ENCODE peak calls at places on chromosomes 2 and 18, in four cellular contexts. Q, B, C and G are unnamed samples.

GRCh38 chr2:239152916-239153305 is 247.9 kb downstream of the HDAC4 start:
- DNase-seq in Q (no peak), B (no peak), C (no peak), G (no peak)

GRCh38 chr2:49004046-49004626 is 150.2 kb downstream of the FSHR start:
- DNase-seq in Q (no peak), B (no peak), C (no peak), G (no peak)

GRCh38 chr2:147623328-147623727 is 221.5 kb upstream of the ACVR2A start:
- DNase-seq in Q (no peak), B (no peak), C (no peak), G (no peak)

GRCh38 chr18:23706971-23707640 is 17.9 kb downstream of the LAMA3 start:
- DNase-seq in Q (no peak), B (no peak), C (no peak), G (no peak)

GRCh38 chr2:180990337-180990736 is 9.9 kb downstream of the UBE2E3 start:
- DNase-seq in Q (no peak), B (no peak), C (peak; percentile 30), G (no peak)

GRCh38 chr2:67394734-67395133 is 2.4 kb upstream of the ETAA1 start:
- DNase-seq in Q (no peak), B (no peak), C (peak; percentile 75), G (no peak)

GRCh38 chr2:174365583-174365982 is 29.9 kb upstream of the SCRN3 start:
- DNase-seq in Q (no peak), B (no peak), C (no peak), G (no peak)

GRCh38 chr2:3268705-3269029 is 109.0 kb downstream of the EIPR1 start:
- DNase-seq in Q (no peak), B (no peak), C (no peak), G (no peak)

GRCh38 chr2:215817046-215817445 is 196.3 kb downstream of the MREG start:
- DNase-seq in Q (no peak), B (no peak), C (no peak), G (no peak)

GRCh38 chr18:29188760-29189159 is 1011.8 kb upstream of the CDH2 start:
- DNase-seq in Q (no peak), B (no peak), C (no peak), G (no peak)

GRCh38 chr2:190574169-190574568 is 39.6 kb upstream of the NEMP2 start:
- DNase-seq in Q (no peak), B (no peak), C (no peak), G (no peak)

GRCh38 chr18:14964002-14964401 is 216.0 kb downstream of the ANKRD30B start:
- DNase-seq in Q (no peak), B (no peak), C (no peak), G (no peak)

GRCh38 chr2:135948642-135949355 is 36.6 kb downstream of the DARS1 start:
- DNase-seq in Q (no peak), B (no peak), C (peak; percentile 83), G (no peak)

GRCh38 chr18:3207565-3207964 is 12.2 kb downstream of the MYOM1 start:
- DNase-seq in Q (no peak), B (no peak), C (peak; percentile 1), G (no peak)

GRCh38 chr2:233663911-233664310 is 7.8 kb upstream of the UGT1A9 start:
- DNase-seq in Q (no peak), B (no peak), C (no peak), G (no peak)

GRCh38 chr18:37322497-37323035 is 243.0 kb downstream of the CELF4 start:
- DNase-seq in Q (peak; percentile 38), B (peak; percentile 4), C (peak; percentile 41), G (peak; percentile 54)

GRCh38 chr2:219408101-219409030 is 9.8 kb upstream of the DES start:
- DNase-seq in Q (no peak), B (no peak), C (no peak), G (no peak)

GRCh38 chr2:160389875-160390274 is 103.7 kb downstream of the RBMS1 start:
- DNase-seq in Q (no peak), B (no peak), C (no peak), G (no peak)

GRCh38 chr2:27494284-27494943 is 586 bp downstream of the FNDC4 start:
- DNase-seq in Q (no peak), B (no peak), C (peak; percentile 50), G (no peak)

GRCh38 chr2:42944744-42945415 is 152.5 kb upstream of the HAAO start:
- DNase-seq in Q (no peak), B (no peak), C (no peak), G (no peak)

GRCh38 chr2:27185331-27186026 is 26.4 kb upstream of the ATRAID start:
- DNase-seq in Q (no peak), B (no peak), C (no peak), G (no peak)

GRCh38 chr18:8301427-8302172 is 307.6 kb upstream of the RAB12 start:
- DNase-seq in Q (peak; percentile 64), B (no peak), C (no peak), G (no peak)

GRCh38 chr18:61748024-61748423 is 144.8 kb downstream of the RNF152 start:
- DNase-seq in Q (no peak), B (no peak), C (peak; percentile 85), G (no peak)

GRCh38 chr2:86661333-86661732 is 37.7 kb upstream of the RNF103 start:
- DNase-seq in Q (no peak), B (no peak), C (no peak), G (no peak)